ENCODE peak calls at places on chromosome 9, in five cellular contexts. One of them, this sample, is unnamed.
A peak's percentile ranks its signal among the peaks of the same experiment; 100 is the strongest.

GRCh38 chr9:92896037-92896436 is 18.2 kb upstream of the ZNF484 start:
- DNase-seq in right atrium auricular region: no peak
- DNase-seq in psoas muscle: no peak
- DNase-seq in choroid plexus epithelial cell: no peak
- DNase-seq in GM12865: no peak
- DNase-seq in this sample: no peak

GRCh38 chr9:68507098-68507795 is 33.4 kb downstream of the TMEM252 start:
- DNase-seq in right atrium auricular region: no peak
- DNase-seq in psoas muscle: no peak
- DNase-seq in choroid plexus epithelial cell: peak; percentile 72
- DNase-seq in GM12865: peak; percentile 37
- DNase-seq in this sample: no peak

GRCh38 chr9:95336281-95336680 is 18.8 kb upstream of the FANCC start:
- DNase-seq in right atrium auricular region: no peak
- DNase-seq in psoas muscle: no peak
- DNase-seq in choroid plexus epithelial cell: no peak
- DNase-seq in GM12865: peak; percentile 37
- DNase-seq in this sample: peak; percentile 45

GRCh38 chr9:134768332-134769083 is 112.1 kb upstream of the FCN2 start:
- DNase-seq in right atrium auricular region: peak; percentile 72
- DNase-seq in psoas muscle: peak; percentile 62
- DNase-seq in choroid plexus epithelial cell: no peak
- DNase-seq in GM12865: no peak
- DNase-seq in this sample: no peak

GRCh38 chr9:112032733-112033132 is 136.1 kb downstream of the UGCG start:
- DNase-seq in right atrium auricular region: no peak
- DNase-seq in psoas muscle: no peak
- DNase-seq in choroid plexus epithelial cell: peak; percentile 36
- DNase-seq in GM12865: peak; percentile 35
- DNase-seq in this sample: no peak

GRCh38 chr9:14271078-14271673 is 42.8 kb downstream of the NFIB start:
- DNase-seq in right atrium auricular region: no peak
- DNase-seq in psoas muscle: peak; percentile 48
- DNase-seq in choroid plexus epithelial cell: peak; percentile 94
- DNase-seq in GM12865: no peak
- DNase-seq in this sample: peak; percentile 44

GRCh38 chr9:13524245-13524644 is 244.8 kb upstream of the MPDZ start:
- DNase-seq in right atrium auricular region: no peak
- DNase-seq in psoas muscle: no peak
- DNase-seq in choroid plexus epithelial cell: peak; percentile 39
- DNase-seq in GM12865: no peak
- DNase-seq in this sample: no peak

GRCh38 chr9:87405677-87406544 is 91.8 kb upstream of the DAPK1 start:
- DNase-seq in right atrium auricular region: peak; percentile 77
- DNase-seq in psoas muscle: peak; percentile 43
- DNase-seq in choroid plexus epithelial cell: peak; percentile 43
- DNase-seq in GM12865: no peak
- DNase-seq in this sample: no peak

GRCh38 chr9:98860871-98861293 is 53.4 kb downstream of the GALNT12 start:
- DNase-seq in right atrium auricular region: peak; percentile 88
- DNase-seq in psoas muscle: peak; percentile 46
- DNase-seq in choroid plexus epithelial cell: peak; percentile 91
- DNase-seq in GM12865: peak; percentile 9
- DNase-seq in this sample: peak; percentile 36

GRCh38 chr9:108511200-108511756 is 344.5 kb downstream of the ACTL7B start:
- DNase-seq in right atrium auricular region: no peak
- DNase-seq in psoas muscle: no peak
- DNase-seq in choroid plexus epithelial cell: peak; percentile 80
- DNase-seq in GM12865: no peak
- DNase-seq in this sample: no peak

GRCh38 chr9:26357803-26358339 is 534.7 kb downstream of the CAAP1 start:
- DNase-seq in right atrium auricular region: no peak
- DNase-seq in psoas muscle: no peak
- DNase-seq in choroid plexus epithelial cell: no peak
- DNase-seq in GM12865: no peak
- DNase-seq in this sample: no peak

DNA sequence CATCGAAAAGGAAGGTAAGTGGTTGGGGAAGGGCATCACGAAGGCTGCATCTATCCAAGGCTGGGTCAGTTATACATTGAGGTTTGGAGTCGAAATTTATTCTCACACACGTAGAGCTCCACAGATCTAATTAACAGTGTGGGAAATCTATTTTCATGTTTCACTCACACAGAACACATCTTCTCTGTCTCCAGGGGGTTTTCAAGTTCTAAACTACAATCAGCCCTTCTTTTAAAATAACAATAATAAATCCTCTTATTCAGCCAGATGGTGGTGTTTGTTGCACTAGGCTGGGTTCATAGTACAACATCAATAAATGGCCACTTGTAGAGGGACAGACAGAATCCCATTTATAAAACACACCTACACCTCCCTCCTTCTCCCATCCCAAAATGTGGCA is 174.5 kb upstream of the KLF9 start:
- DNase-seq in right atrium auricular region: no peak
- DNase-seq in psoas muscle: no peak
- DNase-seq in choroid plexus epithelial cell: no peak
- DNase-seq in GM12865: no peak
- DNase-seq in this sample: no peak
- H3K4me3 ChIP-seq in right atrium auricular region: no peak overlapping the region
- H3K4me3 ChIP-seq in psoas muscle: no peak overlapping the region
- H3K4me3 ChIP-seq in choroid plexus epithelial cell: no peak overlapping the region
- H3K4me3 ChIP-seq in GM12865: no peak overlapping the region
- H3K4me3 ChIP-seq in this sample: no peak overlapping the region

GRCh38 chr9:36913393-36914211 is 120.5 kb downstream of the PAX5 start:
- DNase-seq in right atrium auricular region: no peak
- DNase-seq in psoas muscle: no peak
- DNase-seq in choroid plexus epithelial cell: no peak
- DNase-seq in GM12865: no peak
- DNase-seq in this sample: no peak
- TF ChIP-seq CTCF in right atrium auricular region: no peak
- TF ChIP-seq CTCF in psoas muscle: no peak
- TF ChIP-seq CTCF in choroid plexus epithelial cell: peak; percentile 42
- TF ChIP-seq CTCF in GM12865: peak; percentile 2
- TF ChIP-seq CTCF in this sample: no peak

GRCh38 chr9:128946945-128947422 is 419 bp downstream of the DOLK start:
- DNase-seq in right atrium auricular region: no peak
- DNase-seq in psoas muscle: peak; percentile 38
- DNase-seq in choroid plexus epithelial cell: peak; percentile 47
- DNase-seq in GM12865: peak; percentile 28
- DNase-seq in this sample: no peak
- H3K4me3 ChIP-seq in right atrium auricular region: peak overlapping the region; percentile 95
- H3K4me3 ChIP-seq in psoas muscle: peak overlapping the region; percentile 99
- H3K4me3 ChIP-seq in choroid plexus epithelial cell: peak overlapping the region; percentile 94
- H3K4me3 ChIP-seq in GM12865: peak overlapping the region; percentile 85
- H3K4me3 ChIP-seq in this sample: peak overlapping the region; percentile 76

DNA sequence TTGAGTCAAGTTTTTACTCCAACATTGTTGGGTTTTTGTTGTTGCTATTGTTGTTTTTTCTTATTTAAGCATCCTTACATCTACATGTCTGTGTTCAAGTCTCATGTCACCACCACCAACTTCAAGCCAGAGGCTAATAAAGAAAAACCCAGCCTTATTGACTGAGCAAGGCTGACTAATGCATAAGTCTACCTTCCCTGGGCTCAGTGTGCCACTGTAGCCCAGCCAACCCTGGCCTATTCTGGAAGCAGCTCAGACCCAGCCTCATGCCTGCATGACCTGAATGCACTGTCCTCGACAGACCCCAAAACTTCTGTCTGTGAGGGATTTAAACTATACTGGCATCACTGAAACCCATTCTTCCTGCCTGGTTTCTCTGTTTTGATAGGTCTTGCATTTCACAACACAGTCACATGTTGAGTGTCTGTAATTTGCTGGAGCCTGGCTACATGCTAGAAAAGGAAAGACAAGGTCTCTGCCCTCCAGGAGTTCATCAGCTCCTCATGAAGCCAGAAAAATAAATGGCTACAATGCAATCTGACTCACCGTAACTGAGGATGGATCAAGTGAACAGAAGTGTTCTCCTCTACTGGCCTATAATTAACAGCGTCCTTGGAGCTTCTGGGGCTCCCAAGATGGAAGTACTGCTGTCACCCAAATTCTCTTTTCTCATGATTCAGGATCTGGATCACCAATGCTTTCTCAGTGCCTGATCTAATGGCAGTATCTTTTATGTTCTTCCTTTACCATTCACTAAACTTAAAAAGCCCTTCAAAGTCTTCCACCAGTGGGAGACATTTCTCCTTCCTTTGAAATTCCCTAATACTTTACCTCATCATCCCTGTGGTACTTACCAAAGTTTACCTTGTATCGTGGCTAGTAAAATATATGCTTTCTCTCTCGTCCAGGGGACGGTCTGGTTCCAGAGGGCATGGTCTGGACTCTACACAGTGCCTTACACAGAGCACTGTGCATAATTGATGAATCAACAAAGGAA is 103.9 kb upstream of the IFNE start:
- DNase-seq in right atrium auricular region: no peak
- DNase-seq in psoas muscle: no peak
- DNase-seq in choroid plexus epithelial cell: peak; percentile 75
- DNase-seq in GM12865: no peak
- DNase-seq in this sample: no peak
- TF ChIP-seq CTCF in right atrium auricular region: no peak
- TF ChIP-seq CTCF in psoas muscle: no peak
- TF ChIP-seq CTCF in choroid plexus epithelial cell: peak; percentile 53
- TF ChIP-seq CTCF in GM12865: no peak
- TF ChIP-seq CTCF in this sample: no peak

DNA sequence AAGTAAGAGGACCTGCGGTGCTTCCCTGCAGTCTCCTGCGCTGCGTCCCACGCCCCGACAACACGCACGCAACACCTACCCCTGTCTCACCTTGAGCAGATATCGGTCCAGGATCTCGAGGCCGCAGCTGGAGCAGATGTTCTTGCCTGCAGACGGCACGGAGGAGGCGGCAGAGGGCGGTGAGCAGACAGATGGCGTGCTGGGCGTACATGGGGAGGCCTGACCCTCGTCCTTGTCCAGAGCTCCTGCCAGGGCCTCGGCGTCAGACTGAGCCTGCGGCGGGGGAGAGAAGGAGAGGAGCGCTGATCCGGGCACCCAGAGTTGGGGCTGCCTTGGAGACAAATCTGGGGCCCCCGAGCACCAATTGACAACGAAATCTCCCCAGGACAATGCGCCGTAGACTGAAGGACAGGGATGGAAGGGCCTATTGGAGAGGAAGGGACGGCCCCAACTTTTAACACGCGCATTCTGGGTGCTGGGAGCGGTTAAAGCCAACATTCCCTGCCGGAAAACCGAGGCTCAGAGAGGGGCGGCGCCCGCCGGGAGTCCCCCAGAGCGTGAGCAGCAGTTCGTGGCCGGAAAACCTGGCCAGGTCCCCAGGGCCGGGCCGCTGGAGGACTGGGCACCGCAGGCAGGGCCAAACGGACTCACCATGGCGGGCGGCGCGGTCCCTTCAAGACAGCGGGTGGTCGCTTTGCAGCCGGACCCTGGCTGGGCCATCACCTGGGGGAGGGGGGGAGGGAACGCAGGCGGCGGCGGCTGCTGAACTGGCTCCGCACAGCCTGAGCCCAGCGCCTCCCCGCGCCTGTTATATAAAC is 1.8 kb downstream of the LHX6 start:
- DNase-seq in right atrium auricular region: no peak
- DNase-seq in psoas muscle: no peak
- DNase-seq in choroid plexus epithelial cell: no peak
- DNase-seq in GM12865: no peak
- DNase-seq in this sample: no peak
- H3K4me3 ChIP-seq in right atrium auricular region: peak overlapping the region; percentile 49
- H3K4me3 ChIP-seq in psoas muscle: peak overlapping the region; percentile 64
- H3K4me3 ChIP-seq in choroid plexus epithelial cell: no peak overlapping the region
- H3K4me3 ChIP-seq in GM12865: no peak overlapping the region
- H3K4me3 ChIP-seq in this sample: no peak overlapping the region

GRCh38 chr9:121286973-121287721 is 19.2 kb downstream of the GSN start:
- DNase-seq in right atrium auricular region: peak; percentile 92
- DNase-seq in psoas muscle: peak; percentile 84
- DNase-seq in choroid plexus epithelial cell: peak; percentile 94
- DNase-seq in GM12865: no peak
- DNase-seq in this sample: peak; percentile 82
- TF ChIP-seq CTCF in right atrium auricular region: peak; percentile 59
- TF ChIP-seq CTCF in psoas muscle: peak; percentile 12
- TF ChIP-seq CTCF in choroid plexus epithelial cell: peak; percentile 36
- TF ChIP-seq CTCF in GM12865: no peak
- TF ChIP-seq CTCF in this sample: no peak

This sample was measured in mucosa of descending colon.